ENCODE peak calls at places on chromosome 7, in eight cellular contexts. One of them, this sample, is unnamed.

GRCh38 chr7:55887786-55888185 is 530 bp downstream of the ZNF713 start:
- DNase-seq in hypothalamus: no peak
- DNase-seq in CD4-positive, alpha-beta memory T cell: peak
- DNase-seq in WERI-Rb-1: no peak
- DNase-seq in NCI-H1930: no peak
- DNase-seq in sigmoid colon: no peak
- DNase-seq in body of pancreas: no peak
- DNase-seq in fibroblast of the conjunctiva: no peak
- DNase-seq in this sample: peak

GRCh38 chr7:137947031-137947430 is 54.9 kb downstream of the CREB3L2 start:
- DNase-seq in hypothalamus: no peak
- DNase-seq in CD4-positive, alpha-beta memory T cell: no peak
- DNase-seq in WERI-Rb-1: no peak
- DNase-seq in NCI-H1930: no peak
- DNase-seq in sigmoid colon: no peak
- DNase-seq in body of pancreas: no peak
- DNase-seq in fibroblast of the conjunctiva: no peak
- DNase-seq in this sample: no peak

GRCh38 chr7:130492519-130493274 is 812 bp downstream of the MEST start:
- DNase-seq in hypothalamus: no peak
- DNase-seq in CD4-positive, alpha-beta memory T cell: no peak
- DNase-seq in WERI-Rb-1: no peak
- DNase-seq in NCI-H1930: no peak
- DNase-seq in sigmoid colon: no peak
- DNase-seq in body of pancreas: no peak
- DNase-seq in fibroblast of the conjunctiva: no peak
- DNase-seq in this sample: no peak

GRCh38 chr7:2193120-2193519 is 39.6 kb downstream of the MAD1L1 start:
- DNase-seq in hypothalamus: no peak
- DNase-seq in CD4-positive, alpha-beta memory T cell: no peak
- DNase-seq in WERI-Rb-1: no peak
- DNase-seq in NCI-H1930: no peak
- DNase-seq in sigmoid colon: no peak
- DNase-seq in body of pancreas: no peak
- DNase-seq in fibroblast of the conjunctiva: no peak
- DNase-seq in this sample: no peak

GRCh38 chr7:101684980-101685323 is 55.9 kb upstream of the MYL10 start:
- DNase-seq in hypothalamus: no peak
- DNase-seq in CD4-positive, alpha-beta memory T cell: no peak
- DNase-seq in WERI-Rb-1: no peak
- DNase-seq in NCI-H1930: no peak
- DNase-seq in sigmoid colon: no peak
- DNase-seq in body of pancreas: no peak
- DNase-seq in fibroblast of the conjunctiva: no peak
- DNase-seq in this sample: no peak

GRCh38 chr7:113113912-113114311 is 4.4 kb downstream of the SMIM30 start:
- DNase-seq in hypothalamus: no peak
- DNase-seq in CD4-positive, alpha-beta memory T cell: no peak
- DNase-seq in WERI-Rb-1: peak
- DNase-seq in NCI-H1930: peak
- DNase-seq in sigmoid colon: no peak
- DNase-seq in body of pancreas: no peak
- DNase-seq in fibroblast of the conjunctiva: no peak
- DNase-seq in this sample: peak

GRCh38 chr7:105776986-105777910 is 99.2 kb downstream of the ATXN7L1 start:
- DNase-seq in hypothalamus: no peak
- DNase-seq in CD4-positive, alpha-beta memory T cell: no peak
- DNase-seq in WERI-Rb-1: no peak
- DNase-seq in NCI-H1930: no peak
- DNase-seq in sigmoid colon: no peak
- DNase-seq in body of pancreas: no peak
- DNase-seq in fibroblast of the conjunctiva: no peak
- DNase-seq in this sample: no peak

GRCh38 chr7:50142421-50143113 is 49.5 kb upstream of the ZPBP start:
- DNase-seq in hypothalamus: no peak
- DNase-seq in CD4-positive, alpha-beta memory T cell: peak
- DNase-seq in WERI-Rb-1: no peak
- DNase-seq in NCI-H1930: no peak
- DNase-seq in sigmoid colon: no peak
- DNase-seq in body of pancreas: no peak
- DNase-seq in fibroblast of the conjunctiva: peak
- DNase-seq in this sample: peak

GRCh38 chr7:28793383-28793782 is 164.7 kb downstream of the TRIL start:
- DNase-seq in hypothalamus: no peak
- DNase-seq in CD4-positive, alpha-beta memory T cell: no peak
- DNase-seq in WERI-Rb-1: no peak
- DNase-seq in NCI-H1930: no peak
- DNase-seq in sigmoid colon: no peak
- DNase-seq in body of pancreas: no peak
- DNase-seq in fibroblast of the conjunctiva: no peak
- DNase-seq in this sample: no peak

GRCh38 chr7:923108-924041 is 31.1 kb downstream of the ADAP1 start:
- DNase-seq in hypothalamus: no peak
- DNase-seq in CD4-positive, alpha-beta memory T cell: peak
- DNase-seq in WERI-Rb-1: no peak
- DNase-seq in NCI-H1930: no peak
- DNase-seq in sigmoid colon: peak
- DNase-seq in body of pancreas: peak
- DNase-seq in fibroblast of the conjunctiva: no peak
- DNase-seq in this sample: peak

GRCh38 chr7:47600199-47601118 is 18.5 kb upstream of the TNS3 start:
- DNase-seq in hypothalamus: no peak
- DNase-seq in CD4-positive, alpha-beta memory T cell: no peak
- DNase-seq in WERI-Rb-1: no peak
- DNase-seq in NCI-H1930: no peak
- DNase-seq in sigmoid colon: no peak
- DNase-seq in body of pancreas: no peak
- DNase-seq in fibroblast of the conjunctiva: no peak
- DNase-seq in this sample: no peak

GRCh38 chr7:76512941-76513816 is 2.8 kb downstream of the UPK3B start:
- DNase-seq in hypothalamus: no peak
- DNase-seq in CD4-positive, alpha-beta memory T cell: no peak
- DNase-seq in WERI-Rb-1: peak
- DNase-seq in NCI-H1930: no peak
- DNase-seq in sigmoid colon: peak
- DNase-seq in body of pancreas: peak
- DNase-seq in fibroblast of the conjunctiva: no peak
- DNase-seq in this sample: peak

GRCh38 chr7:55325371-55325792 is 39.8 kb upstream of the LANCL2 start:
- DNase-seq in hypothalamus: no peak
- DNase-seq in CD4-positive, alpha-beta memory T cell: no peak
- DNase-seq in WERI-Rb-1: no peak
- DNase-seq in NCI-H1930: no peak
- DNase-seq in sigmoid colon: no peak
- DNase-seq in body of pancreas: peak
- DNase-seq in fibroblast of the conjunctiva: peak
- DNase-seq in this sample: no peak

GRCh38 chr7:36474283-36475010 is 84.8 kb downstream of the ANLN start:
- DNase-seq in hypothalamus: no peak
- DNase-seq in CD4-positive, alpha-beta memory T cell: no peak
- DNase-seq in WERI-Rb-1: no peak
- DNase-seq in NCI-H1930: no peak
- DNase-seq in sigmoid colon: no peak
- DNase-seq in body of pancreas: no peak
- DNase-seq in fibroblast of the conjunctiva: no peak
- DNase-seq in this sample: no peak

GRCh38 chr7:128874140-128875031 is 11.7 kb downstream of the ATP6V1F start:
- DNase-seq in hypothalamus: no peak
- DNase-seq in CD4-positive, alpha-beta memory T cell: no peak
- DNase-seq in WERI-Rb-1: no peak
- DNase-seq in NCI-H1930: no peak
- DNase-seq in sigmoid colon: no peak
- DNase-seq in body of pancreas: no peak
- DNase-seq in fibroblast of the conjunctiva: no peak
- DNase-seq in this sample: no peak

GRCh38 chr7:5479941-5480517 is 56.4 kb upstream of the TNRC18 start:
- DNase-seq in hypothalamus: no peak
- DNase-seq in CD4-positive, alpha-beta memory T cell: no peak
- DNase-seq in WERI-Rb-1: no peak
- DNase-seq in NCI-H1930: no peak
- DNase-seq in sigmoid colon: no peak
- DNase-seq in body of pancreas: no peak
- DNase-seq in fibroblast of the conjunctiva: no peak
- DNase-seq in this sample: no peak

GRCh38 chr7:7795736-7796135 is 77.3 kb upstream of the RPA3 start:
- DNase-seq in hypothalamus: no peak
- DNase-seq in CD4-positive, alpha-beta memory T cell: no peak
- DNase-seq in WERI-Rb-1: no peak
- DNase-seq in NCI-H1930: no peak
- DNase-seq in sigmoid colon: no peak
- DNase-seq in body of pancreas: no peak
- DNase-seq in fibroblast of the conjunctiva: no peak
- DNase-seq in this sample: no peak

GRCh38 chr7:147078324-147078723 is 961.7 kb downstream of the CNTNAP2 start:
- DNase-seq in hypothalamus: no peak
- DNase-seq in CD4-positive, alpha-beta memory T cell: no peak
- DNase-seq in WERI-Rb-1: no peak
- DNase-seq in NCI-H1930: no peak
- DNase-seq in sigmoid colon: no peak
- DNase-seq in body of pancreas: no peak
- DNase-seq in fibroblast of the conjunctiva: no peak
- DNase-seq in this sample: no peak

GRCh38 chr7:49244543-49244942 is 320.2 kb downstream of the CDC14C start:
- DNase-seq in hypothalamus: no peak
- DNase-seq in CD4-positive, alpha-beta memory T cell: no peak
- DNase-seq in WERI-Rb-1: no peak
- DNase-seq in NCI-H1930: no peak
- DNase-seq in sigmoid colon: no peak
- DNase-seq in body of pancreas: no peak
- DNase-seq in fibroblast of the conjunctiva: no peak
- DNase-seq in this sample: no peak

GRCh38 chr7:65946895-65947294 is 35.1 kb downstream of the GUSB start:
- DNase-seq in hypothalamus: no peak
- DNase-seq in CD4-positive, alpha-beta memory T cell: peak
- DNase-seq in WERI-Rb-1: no peak
- DNase-seq in NCI-H1930: no peak
- DNase-seq in sigmoid colon: no peak
- DNase-seq in body of pancreas: no peak
- DNase-seq in fibroblast of the conjunctiva: peak
- DNase-seq in this sample: no peak

GRCh38 chr7:134730359-134730758 is 49.1 kb upstream of the CALD1 start:
- DNase-seq in hypothalamus: no peak
- DNase-seq in CD4-positive, alpha-beta memory T cell: no peak
- DNase-seq in WERI-Rb-1: no peak
- DNase-seq in NCI-H1930: no peak
- DNase-seq in sigmoid colon: no peak
- DNase-seq in body of pancreas: no peak
- DNase-seq in fibroblast of the conjunctiva: peak
- DNase-seq in this sample: no peak

GRCh38 chr7:130852867-130853266 is 118.9 kb upstream of the KLF14 start:
- DNase-seq in hypothalamus: no peak
- DNase-seq in CD4-positive, alpha-beta memory T cell: no peak
- DNase-seq in WERI-Rb-1: no peak
- DNase-seq in NCI-H1930: no peak
- DNase-seq in sigmoid colon: no peak
- DNase-seq in body of pancreas: no peak
- DNase-seq in fibroblast of the conjunctiva: no peak
- DNase-seq in this sample: no peak

GRCh38 chr7:36088966-36089365 is 64.1 kb upstream of the EEPD1 start:
- DNase-seq in hypothalamus: no peak
- DNase-seq in CD4-positive, alpha-beta memory T cell: no peak
- DNase-seq in WERI-Rb-1: no peak
- DNase-seq in NCI-H1930: no peak
- DNase-seq in sigmoid colon: no peak
- DNase-seq in body of pancreas: no peak
- DNase-seq in fibroblast of the conjunctiva: no peak
- DNase-seq in this sample: no peak

GRCh38 chr7:27972272-27972671 is 208.3 kb downstream of the JAZF1 start:
- DNase-seq in hypothalamus: no peak
- DNase-seq in CD4-positive, alpha-beta memory T cell: peak
- DNase-seq in WERI-Rb-1: no peak
- DNase-seq in NCI-H1930: no peak
- DNase-seq in sigmoid colon: no peak
- DNase-seq in body of pancreas: no peak
- DNase-seq in fibroblast of the conjunctiva: no peak
- DNase-seq in this sample: no peak

GRCh38 chr7:5063698-5064097 is 18.0 kb downstream of the RBAK start:
- DNase-seq in hypothalamus: no peak
- DNase-seq in CD4-positive, alpha-beta memory T cell: no peak
- DNase-seq in WERI-Rb-1: no peak
- DNase-seq in NCI-H1930: no peak
- DNase-seq in sigmoid colon: no peak
- DNase-seq in body of pancreas: no peak
- DNase-seq in fibroblast of the conjunctiva: no peak
- DNase-seq in this sample: no peak

GRCh38 chr7:105876964-105877601 is 684 bp upstream of the ATXN7L1 start:
- DNase-seq in hypothalamus: peak
- DNase-seq in CD4-positive, alpha-beta memory T cell: peak
- DNase-seq in WERI-Rb-1: peak
- DNase-seq in NCI-H1930: no peak
- DNase-seq in sigmoid colon: peak
- DNase-seq in body of pancreas: peak
- DNase-seq in fibroblast of the conjunctiva: peak
- DNase-seq in this sample: peak

GRCh38 chr7:87933953-87934698 is at the start of gene ADAM22:
- DNase-seq in hypothalamus: peak
- DNase-seq in CD4-positive, alpha-beta memory T cell: peak
- DNase-seq in WERI-Rb-1: peak
- DNase-seq in NCI-H1930: peak
- DNase-seq in sigmoid colon: peak
- DNase-seq in body of pancreas: peak
- DNase-seq in fibroblast of the conjunctiva: peak
- DNase-seq in this sample: peak

GRCh38 chr7:14888904-14889482 is 13.6 kb downstream of the DGKB start:
- DNase-seq in hypothalamus: no peak
- DNase-seq in CD4-positive, alpha-beta memory T cell: no peak
- DNase-seq in WERI-Rb-1: no peak
- DNase-seq in NCI-H1930: no peak
- DNase-seq in sigmoid colon: no peak
- DNase-seq in body of pancreas: no peak
- DNase-seq in fibroblast of the conjunctiva: no peak
- DNase-seq in this sample: no peak

GRCh38 chr7:26348987-26349809 is 57.5 kb downstream of the SNX10 start:
- DNase-seq in hypothalamus: no peak
- DNase-seq in CD4-positive, alpha-beta memory T cell: no peak
- DNase-seq in WERI-Rb-1: no peak
- DNase-seq in NCI-H1930: peak
- DNase-seq in sigmoid colon: no peak
- DNase-seq in body of pancreas: no peak
- DNase-seq in fibroblast of the conjunctiva: no peak
- DNase-seq in this sample: no peak

GRCh38 chr7:47610506-47611044 is 28.7 kb upstream of the TNS3 start:
- DNase-seq in hypothalamus: no peak
- DNase-seq in CD4-positive, alpha-beta memory T cell: no peak
- DNase-seq in WERI-Rb-1: no peak
- DNase-seq in NCI-H1930: no peak
- DNase-seq in sigmoid colon: no peak
- DNase-seq in body of pancreas: no peak
- DNase-seq in fibroblast of the conjunctiva: peak
- DNase-seq in this sample: no peak

GRCh38 chr7:30931161-30931926 is 19.7 kb downstream of the AQP1 start:
- DNase-seq in hypothalamus: no peak
- DNase-seq in CD4-positive, alpha-beta memory T cell: no peak
- DNase-seq in WERI-Rb-1: no peak
- DNase-seq in NCI-H1930: no peak
- DNase-seq in sigmoid colon: peak
- DNase-seq in body of pancreas: peak
- DNase-seq in fibroblast of the conjunctiva: no peak
- DNase-seq in this sample: no peak

GRCh38 chr7:32275216-32275979 is 205.2 kb upstream of the PDE1C start:
- DNase-seq in hypothalamus: no peak
- DNase-seq in CD4-positive, alpha-beta memory T cell: no peak
- DNase-seq in WERI-Rb-1: no peak
- DNase-seq in NCI-H1930: no peak
- DNase-seq in sigmoid colon: no peak
- DNase-seq in body of pancreas: no peak
- DNase-seq in fibroblast of the conjunctiva: no peak
- DNase-seq in this sample: no peak

This sample was measured in NCI-H82.